ENCODE peak calls at places on chromosomes 12 and 14, in ten cellular contexts. Q is endothelial cell; Y is lower lobe of right lung; G is glomerular endothelial cell; A is NCI-H1694 treated with DMSO at 0.1 percent for 48 hours; E is cardiac muscle cell; F is HEK293T; X is CD8-positive, alpha-beta T cell; C is HCEC 1CT; V is LHCN-M2. L is an unnamed sample.

GRCh38 chr12:121166356-121166755 is 33.7 kb downstream of the P2RX7 start:
- DNase-seq in A (no peak), V (no peak), G (no peak), Y (no peak), Q (no peak), F (no peak), E (no peak), C (no peak), X (no peak), L (no peak)

GRCh38 chr14:85423889-85424288 is 106.1 kb upstream of the FLRT2 start:
- DNase-seq in G (no peak), F (no peak), V (no peak), Q (no peak), Y (no peak), E (no peak), C (no peak), A (no peak), X (no peak), L (no peak)

GRCh38 chr14:103135333-103136075 is 12.2 kb downstream of the TNFAIP2 start:
- DNase-seq in V (no peak), Y (no peak), A (no peak), C (no peak), F (no peak), E (no peak), G (no peak), Q (no peak), X (no peak), L (no peak)

GRCh38 chr14:74347795-74348100 is 523 bp upstream of the VRTN start:
- DNase-seq in C (no peak), G (no peak), A (no peak), Y (no peak), F (no peak), X (no peak), V (no peak), E (peak), Q (no peak), L (no peak)

GRCh38 chr14:24403294-24404013 is 4.7 kb downstream of the NYNRIN start:
- DNase-seq in X (no peak), F (no peak), E (no peak), C (peak), Q (no peak), G (no peak), V (peak), A (no peak), Y (no peak), L (peak)

GRCh38 chr12:50825372-50825838 is 17.3 kb upstream of the TMPRSS12 start:
- DNase-seq in V (peak), F (peak), G (peak), E (peak), A (peak), X (no peak), Y (no peak), C (peak), Q (no peak), L (peak)

GRCh38 chr14:69692542-69693053 is 74.3 kb upstream of the SRSF5 start:
- DNase-seq in G (no peak), F (no peak), X (no peak), Y (no peak), E (no peak), Q (no peak), V (no peak), A (peak), C (no peak), L (no peak)

GRCh38 chr12:110582286-110583136 is 607 bp downstream of the PPTC7 start:
- DNase-seq in V (peak), E (peak), X (peak), A (peak), Y (peak), Q (peak), G (no peak), C (peak), F (peak), L (peak)

GRCh38 chr12:44206045-44206444 is 370.2 kb downstream of the TMEM117 start:
- DNase-seq in E (no peak), V (no peak), G (no peak), Q (no peak), C (no peak), Y (no peak), F (no peak), X (no peak), A (no peak), L (no peak)

L was measured in myocyte.